ENCODE peak calls at places on chromosome 11, in four cellular contexts. U is lower lobe of right lung, O is Peyer's patch, A is tibial nerve. B is an unnamed sample.

GRCh38 chr11:133708547-133709051 is 136.7 kb downstream of the SPATA19 start:
- DNase-seq in U (no peak), O (no peak), A (no peak), B (no peak)

GRCh38 chr11:76371170-76371569 is 9.8 kb downstream of the THAP12 start:
- DNase-seq in U (no peak), O (no peak), A (no peak), B (no peak)

GRCh38 chr11:71352226-71352625 is 96.0 kb downstream of the DHCR7 start:
- DNase-seq in U (no peak), O (no peak), A (no peak), B (no peak)

GRCh38 chr11:36196476-36197099 is 92.6 kb downstream of the COMMD9 start:
- DNase-seq in U (no peak), O (no peak), A (peak), B (no peak)

GRCh38 chr11:116263020-116263419 is 509.8 kb downstream of the BUD13 start:
- DNase-seq in U (no peak), O (no peak), A (no peak), B (no peak)

GRCh38 chr11:117199061-117199915 is at the start of gene TAGLN:
- DNase-seq in U (peak), O (peak), A (peak), B (peak)

GRCh38 chr11:20283475-20283874 is 80.0 kb upstream of the HTATIP2 start:
- DNase-seq in U (no peak), O (no peak), A (no peak), B (no peak)

GRCh38 chr11:90500922-90501568 is 278.2 kb upstream of the CHORDC1 start:
- DNase-seq in U (no peak), O (no peak), A (no peak), B (no peak)

GRCh38 chr11:124867700-124868099 is 2.5 kb downstream of the ROBO3 start:
- DNase-seq in U (no peak), O (no peak), A (no peak), B (no peak)

GRCh38 chr11:126113515-126113957 is 50.9 kb upstream of the CDON start:
- DNase-seq in U (peak), O (peak), A (peak), B (no peak)

GRCh38 chr11:4932751-4933150 is 8.6 kb upstream of the OR51G1 start:
- DNase-seq in U (no peak), O (no peak), A (no peak), B (no peak)

GRCh38 chr11:116601734-116602636 is 170.8 kb downstream of the BUD13 start:
- DNase-seq in U (no peak), O (no peak), A (no peak), B (no peak)

GRCh38 chr11:120241277-120241676 is 1.3 kb downstream of the POU2F3 start:
- DNase-seq in U (peak), O (no peak), A (no peak), B (no peak)

GRCh38 chr11:2929511-2929879 is 275 bp upstream of the PHLDA2 start:
- DNase-seq in U (peak), O (peak), A (no peak), B (peak)

GRCh38 chr11:69437001-69437875 is 44.2 kb upstream of the LINC01488 start:
- DNase-seq in U (peak), O (no peak), A (no peak), B (peak)

GRCh38 chr11:62543680-62544444 is 2.7 kb downstream of the AHNAK start:
- DNase-seq in U (no peak), O (no peak), A (no peak), B (peak)

GRCh38 chr11:76635991-76636520 is 34.5 kb downstream of the LRRC32 start:
- DNase-seq in U (no peak), O (no peak), A (no peak), B (no peak)

GRCh38 chr11:71459076-71459766 is 6.2 kb downstream of the NADSYN1 start:
- DNase-seq in U (no peak), O (no peak), A (no peak), B (peak)

GRCh38 chr11:90218606-90219005 is 4.2 kb downstream of the CHORDC1 start:
- DNase-seq in U (peak), O (no peak), A (no peak), B (peak)

GRCh38 chr11:83448686-83449085 is 162.5 kb upstream of the CCDC90B start:
- DNase-seq in U (no peak), O (no peak), A (no peak), B (no peak)

GRCh38 chr11:16963316-16963876 is 50.8 kb downstream of the PLEKHA7 start:
- DNase-seq in U (no peak), O (no peak), A (no peak), B (no peak)

GRCh38 chr11:70481625-70482528 is 83.5 kb downstream of the CTTN start:
- DNase-seq in U (peak), O (peak), A (no peak), B (peak)

GRCh38 chr11:120389693-120390584 is 53.7 kb downstream of the ARHGEF12 start:
- DNase-seq in U (no peak), O (no peak), A (no peak), B (no peak)

GRCh38 chr11:122424636-122425035 is 230.9 kb upstream of the UBASH3B start:
- DNase-seq in U (no peak), O (no peak), A (no peak), B (no peak)

GRCh38 chr11:2557381-2557780 is 112.6 kb downstream of the KCNQ1 start:
- DNase-seq in U (peak), O (peak), A (no peak), B (peak)

GRCh38 chr11:64000740-64001514 is 14.7 kb downstream of the OTUB1 start:
- DNase-seq in U (peak), O (no peak), A (no peak), B (no peak)
- TF ChIP-seq CTCF in U (peak), O (no peak), A (no peak), B (no peak)

GRCh38 chr11:9756461-9756860 is 92.6 kb downstream of the SWAP70 start:
- DNase-seq in U (no peak), O (no peak), A (no peak), B (no peak)

GRCh38 chr11:9758676-9759518 is 95.0 kb downstream of the SWAP70 start:
- DNase-seq in U (peak), O (peak), A (peak), B (peak)

GRCh38 chr11:9756878-9757277 is 93.0 kb downstream of the SWAP70 start:
- DNase-seq in U (no peak), O (no peak), A (no peak), B (no peak)

GRCh38 chr11:9759519-9760179 is 95.8 kb downstream of the SWAP70 start:
- DNase-seq in U (peak), O (peak), A (peak), B (peak)

DNA sequence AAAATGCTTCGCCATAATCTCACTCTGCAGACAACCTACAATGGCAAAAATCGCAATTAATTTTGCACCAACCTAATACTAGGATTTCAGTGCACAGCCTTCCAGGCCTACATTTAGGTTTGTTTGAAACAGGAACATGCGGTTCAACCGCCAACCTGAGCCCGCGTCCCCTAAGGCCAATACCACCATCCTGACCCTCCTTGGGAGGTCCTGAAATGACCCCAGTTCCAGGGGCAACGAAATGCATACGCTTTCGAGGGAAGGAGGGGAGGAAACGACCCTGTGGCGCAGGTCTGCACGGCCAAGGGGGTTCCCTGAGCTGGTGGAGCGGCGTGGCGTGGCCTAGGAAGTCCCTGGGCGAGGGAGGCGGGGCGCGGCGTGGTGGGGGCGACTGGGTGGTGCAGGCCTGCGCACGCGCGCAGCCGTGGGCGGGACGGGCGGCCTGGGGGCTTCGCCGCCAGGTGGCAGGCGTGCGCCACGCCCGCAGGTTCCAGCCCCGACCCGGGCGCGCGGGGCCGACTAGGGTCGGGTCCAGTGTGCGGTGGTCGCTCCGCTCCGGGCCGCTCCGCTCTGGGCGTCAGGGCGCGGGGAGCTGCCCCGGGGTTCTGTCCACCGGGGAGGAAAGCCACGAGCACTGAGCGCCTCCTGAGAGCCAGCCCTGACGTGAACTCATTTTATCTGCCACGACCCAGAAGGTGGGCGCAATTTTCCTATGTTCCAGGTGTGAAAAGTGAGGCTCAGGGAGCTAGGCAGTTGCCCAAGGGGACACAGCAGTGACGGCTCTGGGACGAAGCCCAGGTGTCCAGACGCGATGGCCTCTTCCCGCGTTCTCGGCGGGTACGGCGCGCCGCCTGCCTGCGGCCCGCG is 94.2 kb downstream of the SWAP70 start:
- DNase-seq in U (peak), O (peak), A (peak), B (no peak)
- TF ChIP-seq CTCF in U (peak), O (peak), A (peak), B (peak)

DNA sequence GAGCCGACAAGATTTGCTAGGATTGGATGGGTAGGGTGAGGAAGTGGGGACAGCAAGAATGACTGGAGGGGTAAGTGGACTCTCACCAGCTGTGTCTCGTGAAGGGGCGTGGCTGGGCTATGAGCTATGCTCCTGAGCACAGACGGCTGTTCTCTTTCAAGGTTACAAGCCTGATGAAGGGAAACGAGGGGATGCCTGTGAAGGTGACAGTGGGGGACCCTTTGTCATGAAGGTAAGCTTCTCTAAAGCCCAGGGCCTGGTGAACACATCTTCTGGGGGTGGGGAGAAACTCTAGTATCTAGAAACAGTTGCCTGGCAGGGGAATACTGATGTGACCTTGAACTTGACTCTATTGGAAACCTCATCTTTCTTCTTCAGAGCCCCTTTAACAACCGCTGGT is 19.9 kb downstream of the F2 start:
- DNase-seq in U (no peak), O (no peak), A (no peak), B (peak)
- TF ChIP-seq CTCF in U (no peak), O (no peak), A (no peak), B (no peak)

GRCh38 chr11:17976651-17977050 is 36.2 kb downstream of the SERGEF start:
- DNase-seq in U (no peak), O (no peak), A (no peak), B (no peak)

GRCh38 chr11:17974246-17974645 is 38.6 kb downstream of the SERGEF start:
- DNase-seq in U (no peak), O (no peak), A (no peak), B (no peak)

GRCh38 chr11:17967661-17968060 is 45.2 kb downstream of the SERGEF start:
- DNase-seq in U (no peak), O (no peak), A (no peak), B (no peak)

GRCh38 chr11:17968206-17968605 is 44.6 kb downstream of the SERGEF start:
- DNase-seq in U (no peak), O (no peak), A (no peak), B (no peak)

GRCh38 chr11:17972987-17973386 is 39.9 kb downstream of the SERGEF start:
- DNase-seq in U (no peak), O (no peak), A (peak), B (no peak)
- TF ChIP-seq CTCF in U (peak), O (peak), A (no peak), B (peak)

GRCh38 chr11:67482736-67483497 is at the start of gene AIP:
- DNase-seq in U (peak), O (peak), A (peak), B (peak)
- TF ChIP-seq CTCF in U (peak), O (peak), A (peak), B (peak)

GRCh38 chr11:66418168-66418985 is 2.5 kb upstream of the NPAS4 start:
- DNase-seq in U (peak), O (peak), A (peak), B (no peak)

GRCh38 chr11:66418986-66419308 is 1.9 kb upstream of the NPAS4 start:
- DNase-seq in U (no peak), O (no peak), A (no peak), B (no peak)

GRCh38 chr11:66419825-66420224 is 1.0 kb upstream of the NPAS4 start:
- DNase-seq in U (no peak), O (no peak), A (no peak), B (no peak)

GRCh38 chr11:66420671-66421476 is at the start of gene NPAS4:
- DNase-seq in U (no peak), O (no peak), A (no peak), B (no peak)

GRCh38 chr11:66421492-66422205 is 814 bp downstream of the NPAS4 start:
- DNase-seq in U (peak), O (peak), A (peak), B (no peak)
- TF ChIP-seq CTCF in U (no peak), O (no peak), A (no peak), B (no peak)

B was measured in chondrocyte.